ENCODE peak calls at places on chromosomes 7 and 10, in five cellular contexts. D is EL; W is stimulated activated naive CD8-positive, alpha-beta T cell treated with anti-CD3 and anti-CD28 coated beads, Interleukin-15, amount 100 ng/mL, for 72 hours; P is stimulated activated CD8-positive, alpha-beta memory T cell treated with anti-CD3 and anti-CD28 coated beads, Interleukin-7, amount 100 ng/mL, for 1 hour; T is lung. Z is an unnamed sample.

GRCh38 chr7:93697901-93698300 is 123.4 kb upstream of the CALCR start:
- DNase-seq in D (no peak), W (no peak), P (no peak), T (no peak), Z (no peak)

GRCh38 chr10:65808687-65809333 is 1117.0 kb upstream of the LRRTM3 start:
- DNase-seq in D (no peak), W (no peak), P (no peak), T (no peak), Z (no peak)

GRCh38 chr7:145845345-145845744 is 271.3 kb upstream of the CNTNAP2 start:
- DNase-seq in D (no peak), W (no peak), P (no peak), T (no peak), Z (no peak)

GRCh38 chr10:132209130-132209529 is 22.4 kb downstream of the DPYSL4 start:
- DNase-seq in D (peak), W (no peak), P (no peak), T (no peak), Z (peak)

GRCh38 chr10:71957546-71958275 is 6.5 kb upstream of the CHST3 start:
- DNase-seq in D (no peak), W (no peak), P (no peak), T (no peak), Z (no peak)

GRCh38 chr10:97849491-97850402 is at the start of gene GOLGA7B:
- DNase-seq in D (no peak), W (peak), P (peak), T (no peak), Z (peak)

GRCh38 chr10:92486637-92487036 is 87.3 kb downstream of the IDE start:
- DNase-seq in D (no peak), W (no peak), P (no peak), T (no peak), Z (no peak)

GRCh38 chr10:110008518-110009339 is 945 bp downstream of the ADD3 start:
- DNase-seq in D (no peak), W (peak), P (no peak), T (peak), Z (no peak)

GRCh38 chr10:9869185-9869584 is 1148.5 kb upstream of the CELF2 start:
- DNase-seq in D (no peak), W (no peak), P (no peak), T (no peak), Z (no peak)

GRCh38 chr10:132624847-132625839 is 87.6 kb downstream of the INPP5A start:
- DNase-seq in D (no peak), W (no peak), P (no peak), T (no peak), Z (peak)

GRCh38 chr7:129739427-129739826 is 127.9 kb downstream of the NRF1 start:
- DNase-seq in D (peak), W (no peak), P (no peak), T (no peak), Z (peak)

GRCh38 chr10:96044686-96045085 is 1.3 kb downstream of the CCNJ start:
- DNase-seq in D (peak), W (no peak), P (no peak), T (no peak), Z (peak)

GRCh38 chr7:3558410-3558809 is 257.4 kb downstream of the SDK1 start:
- DNase-seq in D (no peak), W (no peak), P (no peak), T (no peak), Z (no peak)

GRCh38 chr7:19442016-19442785 is 266.6 kb downstream of the POLR1F start:
- DNase-seq in D (peak), W (no peak), P (no peak), T (no peak), Z (peak)

GRCh38 chr7:100126239-100126930 is 382 bp upstream of the MBLAC1 start:
- DNase-seq in D (no peak), W (no peak), P (no peak), T (no peak), Z (no peak)

GRCh38 chr10:16835223-16835622 is 18.0 kb upstream of the RSU1 start:
- DNase-seq in D (no peak), W (no peak), P (no peak), T (no peak), Z (no peak)

GRCh38 chr7:36084485-36085091 is 68.5 kb upstream of the EEPD1 start:
- DNase-seq in D (peak), W (no peak), P (no peak), T (no peak), Z (peak)

Z was measured in AG10803.